ENCODE peak calls at places on chromosomes 11 and 22, in six cellular contexts. I, R, C, Z, L and Y are unnamed samples.

GRCh38 chr11:106276859-106277436 is 199.5 kb downstream of the AASDHPPT start:
- DNase-seq in I (peak), R (no peak), C (no peak), Z (no peak), L (no peak), Y (no peak)

GRCh38 chr11:76155455-76156232 is 50.7 kb downstream of the WNT11 start:
- DNase-seq in I (peak), R (no peak), C (no peak), Z (no peak), L (no peak), Y (no peak)

GRCh38 chr11:69218271-69218682 is 62.5 kb downstream of the SMIM38 start:
- DNase-seq in I (no peak), R (no peak), C (no peak), Z (no peak), L (no peak), Y (no peak)

GRCh38 chr11:94877446-94878200 is 95.7 kb downstream of the CWC15 start:
- DNase-seq in I (no peak), R (no peak), C (no peak), Z (no peak), L (no peak), Y (no peak)

GRCh38 chr22:35524966-35525686 is 15.5 kb upstream of the RASD2 start:
- DNase-seq in I (peak), R (no peak), C (no peak), Z (no peak), L (no peak), Y (no peak)

GRCh38 chr11:96050435-96051182 is 126.7 kb upstream of the MTMR2 start:
- DNase-seq in I (no peak), R (no peak), C (peak), Z (no peak), L (no peak), Y (peak)

GRCh38 chr11:75900848-75901247 is 85.8 kb downstream of the UVRAG start:
- DNase-seq in I (no peak), R (no peak), C (no peak), Z (no peak), L (no peak), Y (no peak)

GRCh38 chr11:44532809-44533208 is 32.7 kb upstream of the CD82 start:
- DNase-seq in I (no peak), R (no peak), C (no peak), Z (no peak), L (no peak), Y (no peak)

GRCh38 chr11:14345668-14346067 is 13.3 kb downstream of the RRAS2 start:
- DNase-seq in I (no peak), R (no peak), C (no peak), Z (no peak), L (no peak), Y (no peak)

GRCh38 chr11:83971063-83971462 is 684.9 kb upstream of the CCDC90B start:
- DNase-seq in I (no peak), R (no peak), C (no peak), Z (no peak), L (peak), Y (no peak)

GRCh38 chr22:50728523-50728931 is 9.5 kb upstream of the ACR start:
- DNase-seq in I (no peak), R (no peak), C (no peak), Z (no peak), L (no peak), Y (no peak)

GRCh38 chr11:107705027-107705426 is 6.8 kb downstream of the SLN start:
- DNase-seq in I (no peak), R (no peak), C (no peak), Z (no peak), L (no peak), Y (no peak)

GRCh38 chr11:352456-353180 is 16.7 kb upstream of the B4GALNT4 start:
- DNase-seq in I (no peak), R (no peak), C (no peak), Z (no peak), L (no peak), Y (no peak)

GRCh38 chr22:48921411-48921903 is 906.2 kb downstream of the BRD1 start:
- DNase-seq in I (no peak), R (no peak), C (no peak), Z (no peak), L (no peak), Y (no peak)

GRCh38 chr11:11620966-11621880 is 582 bp downstream of the GALNT18 start:
- DNase-seq in I (peak), R (peak), C (no peak), Z (no peak), L (no peak), Y (no peak)

GRCh38 chr11:120524536-120525085 is 13.1 kb downstream of the GRIK4 start:
- DNase-seq in I (no peak), R (no peak), C (no peak), Z (no peak), L (no peak), Y (no peak)

GRCh38 chr11:8839957-8840945 is 70.7 kb upstream of the AKIP1 start:
- DNase-seq in I (no peak), R (no peak), C (peak), Z (no peak), L (no peak), Y (no peak)

GRCh38 chr22:27804016-27804415 is 2.5 kb upstream of the MN1 start:
- DNase-seq in I (no peak), R (no peak), C (no peak), Z (no peak), L (no peak), Y (no peak)

GRCh38 chr11:123653997-123654565 is 343 bp downstream of the SCN3B start:
- DNase-seq in I (peak), R (peak), C (no peak), Z (no peak), L (no peak), Y (no peak)

GRCh38 chr11:134905513-134905912 is 493.5 kb upstream of the B3GAT1 start:
- DNase-seq in I (no peak), R (no peak), C (no peak), Z (no peak), L (no peak), Y (no peak)

GRCh38 chr22:21013742-21014201 is 1.2 kb upstream of the P2RX6 start:
- DNase-seq in I (no peak), R (no peak), C (no peak), Z (no peak), L (no peak), Y (no peak)

GRCh38 chr22:21014202-21015050 is 539 bp upstream of the P2RX6 start:
- DNase-seq in I (peak), R (peak), C (peak), Z (peak), L (peak), Y (peak)

GRCh38 chr22:21010426-21011113 is 4.4 kb upstream of the P2RX6 start:
- DNase-seq in I (no peak), R (no peak), C (no peak), Z (no peak), L (no peak), Y (no peak)

GRCh38 chr22:21012446-21013407 is 2.2 kb upstream of the P2RX6 start:
- DNase-seq in I (no peak), R (no peak), C (no peak), Z (no peak), L (no peak), Y (no peak)

GRCh38 chr22:21009638-21010425 is 5.1 kb upstream of the P2RX6 start:
- DNase-seq in I (no peak), R (peak), C (peak), Z (no peak), L (no peak), Y (peak)
- TF ChIP-seq JUND in I (no peak), R (no peak), C (no peak), Z (no peak), L (no peak), Y (no peak)

DNA sequence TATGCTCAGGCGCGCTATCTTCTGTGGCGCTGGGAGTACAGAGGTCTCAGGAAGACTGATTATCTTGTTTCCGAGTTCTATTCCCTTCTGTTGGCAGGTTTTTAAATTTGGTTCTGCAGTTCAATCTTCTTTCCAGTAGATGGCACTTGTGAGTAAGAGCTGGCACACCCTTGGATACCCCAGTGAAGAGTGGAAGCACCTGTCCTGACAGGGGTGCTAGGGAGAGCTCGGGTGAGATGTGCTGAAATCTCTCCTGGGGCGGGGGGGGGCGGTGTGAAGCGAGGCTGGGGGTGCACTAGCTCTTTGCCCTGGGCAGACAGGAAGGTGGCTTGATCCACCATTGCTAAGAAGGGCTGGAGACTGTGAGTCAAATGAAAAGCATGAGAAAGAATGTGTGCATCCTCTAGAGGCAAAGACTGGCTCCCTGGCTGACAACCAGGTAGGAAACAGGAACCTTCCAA is 679.9 kb upstream of the CCDC179 start:
- DNase-seq in I (peak), R (peak), C (peak), Z (no peak), L (peak), Y (peak)
- TF ChIP-seq JUND in I (no peak), R (no peak), C (no peak), Z (no peak), L (no peak), Y (no peak)

DNA sequence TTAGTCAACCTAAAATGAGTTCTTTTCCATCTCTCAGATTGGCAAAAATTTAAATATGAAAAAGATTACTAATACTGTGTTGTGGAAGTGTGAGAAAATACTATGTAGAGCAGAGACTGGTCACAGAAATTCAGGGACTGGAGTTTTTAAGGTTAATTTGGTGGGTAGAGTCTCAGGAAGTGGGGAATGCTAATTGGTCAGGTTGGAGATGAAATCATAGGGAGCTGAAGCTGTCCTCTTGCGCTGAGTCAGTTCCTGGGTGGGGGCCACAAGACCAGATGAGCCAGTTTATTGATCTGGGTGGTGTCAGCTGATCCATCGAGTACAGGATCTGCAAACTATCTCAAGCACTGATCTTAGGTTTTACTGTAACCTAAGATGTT is 29.4 kb upstream of the TMEM86A start:
- DNase-seq in I (no peak), R (no peak), C (no peak), Z (peak), L (no peak), Y (peak)
- TF ChIP-seq JUND in I (no peak), R (no peak), C (no peak), Z (peak), L (no peak), Y (no peak)

DNA sequence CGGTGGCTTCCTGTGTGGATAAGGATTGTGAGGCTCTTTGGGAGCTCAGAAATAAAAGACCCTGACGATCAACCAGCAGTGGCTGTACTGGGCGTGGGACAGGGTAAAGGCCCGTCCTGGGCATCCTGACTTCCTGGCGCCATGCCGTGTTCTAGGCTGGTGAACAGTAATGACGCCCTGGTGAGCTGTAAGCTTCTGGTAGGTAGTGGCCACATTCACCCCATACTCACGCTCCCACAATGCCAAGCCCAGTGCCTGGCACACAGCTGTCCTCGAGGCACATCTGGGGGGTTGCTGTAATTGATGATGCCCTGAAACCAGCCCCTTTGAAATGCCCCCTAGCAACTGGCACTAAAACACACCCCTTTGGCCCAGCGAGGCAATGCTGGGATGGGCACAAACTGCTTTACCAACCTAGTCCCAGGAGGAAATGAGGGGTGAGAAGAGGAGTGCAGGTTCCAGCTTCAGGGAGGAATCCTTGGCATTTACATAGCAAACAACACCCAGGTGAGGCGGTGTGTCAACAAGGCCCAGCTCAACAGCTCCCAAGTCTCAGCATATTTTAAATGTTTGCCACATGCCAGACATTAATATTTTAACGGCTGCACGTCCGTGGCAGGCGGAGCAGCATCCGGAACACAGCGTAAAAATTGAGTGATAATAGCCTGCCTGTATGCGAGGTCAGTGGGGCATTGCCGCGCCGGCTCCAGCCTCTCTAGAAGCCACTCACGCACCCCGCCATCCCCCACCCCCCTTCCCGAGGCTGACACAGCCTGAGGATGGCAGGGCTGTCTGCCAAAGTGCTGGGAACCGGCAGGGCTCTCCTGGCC is 79.3 kb downstream of the DSCAML1 start:
- DNase-seq in I (peak), R (no peak), C (peak), Z (no peak), L (no peak), Y (peak)
- TF ChIP-seq JUND in I (no peak), R (no peak), C (no peak), Z (no peak), L (no peak), Y (no peak)

GRCh38 chr22:18931905-18932652 is 4.0 kb downstream of the PRODH start:
- DNase-seq in I (no peak), R (no peak), C (no peak), Z (no peak), L (no peak), Y (no peak)

GRCh38 chr22:18925368-18926064 is 10.6 kb downstream of the PRODH start:
- DNase-seq in I (no peak), R (no peak), C (no peak), Z (no peak), L (no peak), Y (no peak)

GRCh38 chr22:18927020-18927419 is 9.1 kb downstream of the PRODH start:
- DNase-seq in I (no peak), R (no peak), C (no peak), Z (no peak), L (no peak), Y (no peak)

GRCh38 chr22:18929459-18929858 is 6.6 kb downstream of the PRODH start:
- DNase-seq in I (no peak), R (no peak), C (no peak), Z (no peak), L (no peak), Y (no peak)

GRCh38 chr22:18927573-18927972 is 8.5 kb downstream of the PRODH start:
- DNase-seq in I (no peak), R (no peak), C (no peak), Z (no peak), L (no peak), Y (no peak)
- TF ChIP-seq JUND in I (no peak), R (no peak), C (no peak), Z (no peak), L (no peak), Y (no peak)

GRCh38 chr11:26276798-26277424 is 55.0 kb upstream of the ANO3 start:
- DNase-seq in I (peak), R (peak), C (peak), Z (peak), L (no peak), Y (peak)
- TF ChIP-seq JUND in I (no peak), R (no peak), C (no peak), Z (no peak), L (no peak), Y (no peak)

GRCh38 chr22:22657712-22658111 is 13.3 kb downstream of the GGTLC2 start:
- DNase-seq in I (no peak), R (no peak), C (no peak), Z (no peak), L (no peak), Y (no peak)
- TF ChIP-seq JUND in I (no peak), R (no peak), C (no peak), Z (no peak), L (no peak), Y (no peak)

GRCh38 chr22:46148336-46148735 is 2.0 kb upstream of the PPARA start:
- DNase-seq in I (no peak), R (no peak), C (no peak), Z (no peak), L (no peak), Y (no peak)
- TF ChIP-seq JUND in I (no peak), R (no peak), C (no peak), Z (no peak), L (no peak), Y (no peak)